ENCODE peak calls at places on chromosomes 5 and 9, in eight cellular contexts. C is fibroblast of lung; U is NCI-H748 treated with DMSO at 0.1 percent for 48 hours; L is endothelial cell; N is prostate gland; D is myocyte; K is NCI-H2081; Y is stimulated activated naive CD8-positive, alpha-beta T cell treated with anti-CD3 and anti-CD28 coated beads, Interleukin-15, Interleukin-2, amounts not matched to agents 100 U/mL and 50 U/mL, for 24 hours. R is an unnamed sample.

GRCh38 chr5:180387798-180388197 is 34.7 kb upstream of the GFPT2 start:
- DNase-seq in C (no peak), U (no peak), L (no peak), N (no peak), D (no peak), K (no peak), Y (no peak), R (no peak)

GRCh38 chr5:82174128-82174918 is 103.8 kb downstream of the RPS23 start:
- DNase-seq in C (peak; percentile 94), U (peak; percentile 8), L (peak; percentile 82), N (no peak), D (peak; percentile 71), K (peak; percentile 5), Y (peak; percentile 77), R (peak; percentile 45)

GRCh38 chr5:93705896-93706295 is 35.5 kb downstream of the POU5F2 start:
- DNase-seq in C (peak; percentile 59), U (no peak), L (no peak), N (no peak), D (no peak), K (no peak), Y (no peak), R (no peak)

GRCh38 chr5:111772456-111772855 is 15.5 kb upstream of the NREP start:
- DNase-seq in C (no peak), U (no peak), L (no peak), N (no peak), D (no peak), K (no peak), Y (no peak), R (no peak)

GRCh38 chr5:39437469-39437868 is 12.7 kb upstream of the DAB2 start:
- DNase-seq in C (no peak), U (no peak), L (no peak), N (no peak), D (no peak), K (no peak), Y (no peak), R (no peak)

GRCh38 chr5:100464418-100464817 is 70.8 kb upstream of the FAM174A start:
- DNase-seq in C (peak; percentile 72), U (no peak), L (no peak), N (no peak), D (peak; percentile 84), K (no peak), Y (no peak), R (no peak)

GRCh38 chr9:20649381-20649780 is 27.1 kb upstream of the MLLT3 start:
- DNase-seq in C (no peak), U (no peak), L (no peak), N (no peak), D (no peak), K (no peak), Y (no peak), R (no peak)

GRCh38 chr9:110115341-110115820 is 92.6 kb downstream of the C9orf152 start:
- DNase-seq in C (peak; percentile 86), U (no peak), L (no peak), N (no peak), D (peak; percentile 64), K (no peak), Y (no peak), R (peak; percentile 40)

GRCh38 chr9:135602789-135603481 is 36.4 kb downstream of the GLT6D1 start:
- DNase-seq in C (peak; percentile 34), U (peak; percentile 8), L (peak; percentile 59), N (no peak), D (peak; percentile 46), K (no peak), Y (peak; percentile 67), R (peak; percentile 20)

GRCh38 chr9:130927995-130928900 is 10.8 kb downstream of the FIBCD1 start:
- DNase-seq in C (peak; percentile 62), U (no peak), L (no peak), N (peak; percentile 34), D (peak; percentile 36), K (peak; percentile 72), Y (no peak), R (no peak)

GRCh38 chr9:4082948-4083347 is 216.9 kb downstream of the GLIS3 start:
- DNase-seq in C (no peak), U (no peak), L (no peak), N (no peak), D (no peak), K (no peak), Y (no peak), R (no peak)

GRCh38 chr9:129058965-129059795 is 21.7 kb upstream of the DOLPP1 start:
- DNase-seq in C (peak; percentile 24), U (no peak), L (no peak), N (no peak), D (no peak), K (no peak), Y (no peak), R (no peak)

GRCh38 chr5:112142769-112143270 is 276.3 kb downstream of the EPB41L4A start:
- DNase-seq in C (peak; percentile 72), U (no peak), L (no peak), N (no peak), D (peak; percentile 56), K (no peak), Y (no peak), R (no peak)

GRCh38 chr5:135214897-135215616 is 181.0 kb upstream of the PITX1 start:
- DNase-seq in C (peak; percentile 71), U (no peak), L (no peak), N (no peak), D (no peak), K (no peak), Y (no peak), R (no peak)

GRCh38 chr9:36486454-36486932 is 86.2 kb upstream of the MELK start:
- DNase-seq in C (no peak), U (no peak), L (peak; percentile 18), N (peak; percentile 6), D (peak; percentile 10), K (no peak), Y (peak; percentile 20), R (no peak)

GRCh38 chr9:97388721-97389238 is 23.1 kb upstream of the TDRD7 start:
- DNase-seq in C (no peak), U (no peak), L (no peak), N (no peak), D (no peak), K (no peak), Y (peak; percentile 58), R (no peak)